ENCODE peak calls at places on chromosomes 16 and 17, in six cellular contexts. S, D, Y, X, J and M are unnamed samples.

GRCh38 chr16:67805718-67806427 is 487 bp downstream of the RANBP10 start:
- DNase-seq in S (no peak), D (no peak), Y (peak; percentile 66), X (peak; percentile 35), J (no peak), M (peak; percentile 33)

GRCh38 chr17:31787857-31788570 is 71.0 kb downstream of the COPRS start:
- DNase-seq in S (no peak), D (no peak), Y (no peak), X (no peak), J (no peak), M (peak; percentile 71)

GRCh38 chr16:79067600-79067999 is 532.9 kb downstream of the MAF start:
- DNase-seq in S (no peak), D (no peak), Y (no peak), X (no peak), J (no peak), M (no peak)

GRCh38 chr16:30805370-30806169 is 18.6 kb upstream of the ZNF629 start:
- DNase-seq in S (peak; percentile 44), D (peak; percentile 89), Y (peak; percentile 96), X (peak; percentile 70), J (peak; percentile 77), M (peak; percentile 97)

GRCh38 chr17:82350182-82351030 is 8.6 kb upstream of the TEX19 start:
- DNase-seq in S (no peak), D (no peak), Y (peak; percentile 49), X (no peak), J (no peak), M (no peak)

GRCh38 chr16:67661864-67662652 is 1.3 kb downstream of the PARD6A start:
- DNase-seq in S (no peak), D (no peak), Y (no peak), X (no peak), J (no peak), M (peak; percentile 62)

GRCh38 chr17:3826191-3826590 is 19.9 kb downstream of the NCBP3 start:
- DNase-seq in S (no peak), D (no peak), Y (no peak), X (no peak), J (no peak), M (no peak)

GRCh38 chr17:17989618-17990017 is 17.0 kb downstream of the DRC3 start:
- DNase-seq in S (no peak), D (no peak), Y (no peak), X (no peak), J (no peak), M (no peak)

GRCh38 chr17:37693328-37693727 is 50.1 kb upstream of the DDX52 start:
- DNase-seq in S (no peak), D (no peak), Y (no peak), X (no peak), J (no peak), M (no peak)

GRCh38 chr16:87507351-87508069 is 14.7 kb upstream of the ZCCHC14 start:
- DNase-seq in S (no peak), D (no peak), Y (no peak), X (no peak), J (no peak), M (no peak)

GRCh38 chr16:57562066-57562465 is 19.6 kb downstream of the ADGRG5 start:
- DNase-seq in S (no peak), D (no peak), Y (no peak), X (no peak), J (no peak), M (no peak)

GRCh38 chr16:89395150-89396142 is 94.9 kb downstream of the ANKRD11 start:
- DNase-seq in S (no peak), D (peak; percentile 88), Y (peak; percentile 93), X (no peak), J (no peak), M (peak; percentile 89)

GRCh38 chr17:16108386-16108785 is 106.9 kb downstream of the NCOR1 start:
- DNase-seq in S (no peak), D (no peak), Y (no peak), X (no peak), J (no peak), M (no peak)

GRCh38 chr16:58094026-58094425 is 35.2 kb downstream of the CFAP20 start:
- DNase-seq in S (no peak), D (no peak), Y (no peak), X (no peak), J (no peak), M (no peak)

GRCh38 chr17:29866746-29867404 is 63.2 kb downstream of the SSH2 start:
- DNase-seq in S (no peak), D (no peak), Y (no peak), X (no peak), J (no peak), M (no peak)

GRCh38 chr17:80361495-80362220 is 53.3 kb upstream of the ENDOV start:
- DNase-seq in S (no peak), D (peak; percentile 40), Y (peak; percentile 49), X (no peak), J (peak; percentile 77), M (no peak)

GRCh38 chr17:69358688-69359596 is 32.0 kb upstream of the ABCA5 start:
- DNase-seq in S (no peak), D (no peak), Y (no peak), X (no peak), J (peak; percentile 88), M (no peak)

GRCh38 chr16:55264949-55265348 is 59.1 kb upstream of the IRX6 start:
- DNase-seq in S (no peak), D (no peak), Y (no peak), X (no peak), J (no peak), M (no peak)

GRCh38 chr16:72371307-72372081 is 199.5 kb upstream of the PMFBP1 start:
- DNase-seq in S (no peak), D (no peak), Y (no peak), X (no peak), J (peak; percentile 75), M (no peak)

GRCh38 chr16:12178251-12178990 is 201.9 kb downstream of the SNX29 start:
- DNase-seq in S (no peak), D (no peak), Y (peak; percentile 56), X (no peak), J (no peak), M (peak; percentile 68)

GRCh38 chr16:57349212-57350031 is 9.2 kb upstream of the CCL22 start:
- DNase-seq in S (no peak), D (no peak), Y (no peak), X (no peak), J (no peak), M (no peak)

GRCh38 chr17:5694507-5694906 is 110.2 kb upstream of the NLRP1 start:
- DNase-seq in S (no peak), D (no peak), Y (no peak), X (no peak), J (peak; percentile 80), M (no peak)

GRCh38 chr16:81275795-81276194 is 37.3 kb downstream of the BCO1 start:
- DNase-seq in S (no peak), D (no peak), Y (no peak), X (no peak), J (no peak), M (no peak)

GRCh38 chr16:47976609-47977180 is 179.1 kb downstream of the ABCC12 start:
- DNase-seq in S (no peak), D (no peak), Y (no peak), X (no peak), J (no peak), M (no peak)

GRCh38 chr17:9427460-9428315 is 147.9 kb downstream of the STX8 start:
- DNase-seq in S (no peak), D (no peak), Y (peak; percentile 65), X (no peak), J (no peak), M (no peak)

DNA sequence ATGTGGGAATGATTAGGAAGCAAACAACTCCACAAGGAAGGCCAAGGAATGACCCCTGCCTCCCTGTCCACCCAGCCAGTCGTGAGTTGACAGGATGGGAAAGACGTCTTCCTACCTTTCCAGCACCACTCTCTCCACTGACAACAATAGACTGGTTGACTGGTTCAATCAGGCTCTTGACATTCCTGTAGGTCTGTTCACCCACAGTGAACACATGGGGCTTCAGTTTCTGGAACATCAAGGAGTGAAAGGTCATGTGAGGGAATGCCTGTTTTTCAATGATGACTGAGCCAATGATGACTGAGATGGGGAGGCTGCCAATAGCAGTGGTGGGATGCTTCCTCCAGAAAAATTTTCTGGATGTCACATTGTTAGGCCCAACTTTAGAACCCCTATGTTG is 9.6 kb downstream of the MYO19 start:
- DNase-seq in S (no peak), D (no peak), Y (no peak), X (no peak), J (no peak), M (no peak)
- H3K27ac ChIP-seq in S (no peak overlapping the region), D (no peak overlapping the region), Y (no peak overlapping the region), X (no peak overlapping the region), J (no peak overlapping the region), M (no peak overlapping the region)

DNA sequence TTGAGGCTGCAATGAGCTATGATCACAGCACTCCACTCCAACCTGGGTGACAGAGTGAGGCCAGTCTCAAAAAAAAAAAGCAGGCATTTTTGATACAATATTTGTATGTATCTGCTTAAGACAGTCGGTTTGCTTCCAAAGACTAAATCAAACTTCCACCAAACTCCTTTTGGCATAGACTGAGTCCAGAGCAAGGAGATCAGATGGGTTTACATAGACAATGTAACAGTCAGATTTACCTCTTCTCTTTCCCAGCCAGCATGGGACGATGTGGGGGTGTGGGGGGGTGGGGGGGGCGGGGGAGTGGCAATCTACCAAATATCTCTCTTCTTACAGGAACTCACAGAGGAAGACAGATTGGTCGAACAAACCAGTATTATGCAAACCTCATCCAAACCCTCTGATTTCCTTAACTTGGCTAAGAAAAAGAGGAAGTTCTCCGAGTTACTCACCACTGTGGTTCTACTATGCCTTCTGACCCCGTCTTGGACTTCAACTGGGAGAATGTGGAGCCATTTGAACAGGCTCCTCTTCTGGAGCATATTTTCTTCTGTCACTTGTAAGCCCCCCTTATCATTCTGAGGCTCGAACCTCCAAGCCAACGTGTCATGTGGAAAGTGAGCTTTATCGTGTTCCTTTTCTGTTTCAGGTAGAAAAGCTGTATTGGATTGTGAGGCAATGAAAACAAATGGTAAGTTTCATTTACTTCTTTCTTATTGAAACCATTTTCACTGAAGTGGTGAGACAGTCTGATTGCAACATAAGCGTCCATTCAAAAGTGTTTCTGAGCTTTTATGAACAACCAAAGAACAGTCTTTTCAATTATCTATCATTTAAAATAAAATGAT is at the start of gene MILR1:
- DNase-seq in S (no peak), D (peak; percentile 56), Y (no peak), X (no peak), J (no peak), M (no peak)
- H3K27ac ChIP-seq in S (peak within 1 kb of the TSS; percentile 52), D (peak within 1 kb of the TSS; percentile 12), Y (peak within 1 kb of the TSS; percentile 66), X (no peak within 1 kb of the TSS), J (no peak within 1 kb of the TSS), M (peak within 1 kb of the TSS; percentile 97)

GRCh38 chr17:73359987-73360410 is 48.2 kb upstream of the CDC42EP4 start:
- DNase-seq in S (no peak), D (no peak), Y (no peak), X (no peak), J (peak; percentile 97), M (peak; percentile 53)
- H3K27ac ChIP-seq in S (peak overlapping the region; percentile 62), D (no peak overlapping the region), Y (no peak overlapping the region), X (no peak overlapping the region), J (peak overlapping the region; percentile 8), M (no peak overlapping the region)

DNA sequence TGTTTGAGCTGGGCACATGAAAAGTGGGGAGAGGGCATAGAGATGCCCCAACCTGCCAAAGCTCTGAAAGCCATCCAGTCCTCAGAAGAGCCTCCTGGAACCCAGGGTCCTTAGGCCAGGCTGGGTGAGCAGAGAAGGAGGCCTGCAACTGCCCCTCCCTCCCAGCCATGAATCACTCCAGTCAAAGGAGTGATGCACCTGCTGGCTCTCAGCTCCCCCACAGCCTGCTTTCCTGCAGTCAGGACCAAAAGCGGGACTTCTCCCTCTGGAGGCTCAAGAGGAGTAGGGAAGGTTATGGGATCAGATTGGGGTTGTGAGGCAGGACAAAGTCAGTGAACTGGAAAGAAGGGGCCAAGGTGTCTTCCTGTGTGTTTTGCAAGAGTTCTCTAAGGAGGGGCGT is 145.6 kb downstream of the TMEM132E start:
- DNase-seq in S (no peak), D (no peak), Y (no peak), X (no peak), J (peak; percentile 27), M (no peak)
- H3K27ac ChIP-seq in S (no peak overlapping the region), D (no peak overlapping the region), Y (no peak overlapping the region), X (no peak overlapping the region), J (no peak overlapping the region), M (no peak overlapping the region)